ENCODE peak calls at places on chromosome 16, in seven cellular contexts. E is heart right ventricle, R is left kidney, S is kidney glomerular epithelial cell, P is posterior vena cava, I is ovary, A is NCI-H460. B is an unnamed sample.
A peak's percentile ranks its signal among the peaks of the same experiment; 100 is the strongest.

GRCh38 chr16:68309798-68310197 is 948 bp downstream of the SLC7A6OS start:
- DNase-seq in S (no peak), I (no peak), A (no peak), R (no peak), P (no peak), E (no peak), B (no peak)

GRCh38 chr16:81778861-81779539 is at the start of gene PLCG2:
- DNase-seq in I (peak; percentile 21), E (peak; percentile 66), S (peak; percentile 28), A (peak; percentile 48), R (peak; percentile 86), P (peak; percentile 93), B (no peak)

GRCh38 chr16:89072216-89073130 is 21.2 kb upstream of the ACSF3 start:
- DNase-seq in A (no peak), E (peak; percentile 44), S (no peak), R (peak; percentile 89), P (no peak), I (no peak), B (no peak)

GRCh38 chr16:85190572-85190971 is 78.3 kb upstream of the CIBAR2 start:
- DNase-seq in S (no peak), R (no peak), A (no peak), I (no peak), P (peak; percentile 55), E (no peak), B (no peak)

GRCh38 chr16:29023279-29024278 is 38.7 kb downstream of the LAT start:
- DNase-seq in I (no peak), E (no peak), P (peak; percentile 70), S (peak; percentile 2), R (no peak), A (no peak), B (no peak)

GRCh38 chr16:118857-119256 is 19.6 kb downstream of the NPRL3 start:
- DNase-seq in R (no peak), A (no peak), P (no peak), S (no peak), E (no peak), I (no peak), B (no peak)

GRCh38 chr16:88516666-88517065 is 53.5 kb upstream of the ZC3H18 start:
- DNase-seq in E (no peak), A (no peak), S (no peak), R (no peak), I (no peak), P (no peak), B (no peak)

GRCh38 chr16:83400234-83400633 is 407.5 kb upstream of the HSBP1 start:
- DNase-seq in I (no peak), S (no peak), E (no peak), R (peak; percentile 59), A (no peak), P (no peak), B (no peak)

GRCh38 chr16:80700558-80700957 is 103.8 kb downstream of the CDYL2 start:
- DNase-seq in E (no peak), S (no peak), R (no peak), A (no peak), I (no peak), P (no peak), B (no peak)

GRCh38 chr16:9183682-9184353 is 92.4 kb downstream of the HAPSTR1 start:
- DNase-seq in S (no peak), R (no peak), A (no peak), I (no peak), E (no peak), P (no peak), B (no peak)

GRCh38 chr16:84689126-84689525 is 10.7 kb upstream of the USP10 start:
- DNase-seq in P (no peak), S (peak; percentile 53), A (no peak), I (no peak), E (no peak), R (peak; percentile 92), B (no peak)

GRCh38 chr16:8631818-8632217 is 10.3 kb downstream of the METTL22 start:
- DNase-seq in S (no peak), R (no peak), P (peak; percentile 75), A (no peak), E (no peak), I (no peak), B (no peak)

GRCh38 chr16:10558746-10559641 is 21.4 kb downstream of the EMP2 start:
- DNase-seq in R (no peak), S (no peak), I (peak; percentile 70), P (peak; percentile 92), A (no peak), E (peak; percentile 75), B (no peak)

GRCh38 chr16:85400305-85401205 is 212.6 kb upstream of the GSE1 start:
- DNase-seq in I (no peak), A (no peak), R (no peak), S (no peak), E (no peak), P (peak; percentile 68), B (no peak)

GRCh38 chr16:47565454-47565853 is 104.3 kb downstream of the PHKB start:
- DNase-seq in E (peak; percentile 55), I (no peak), R (no peak), P (peak; percentile 88), S (no peak), A (no peak), B (no peak)

GRCh38 chr16:85049864-85050263 is 22.3 kb downstream of the KIAA0513 start:
- DNase-seq in P (no peak), E (no peak), S (no peak), R (no peak), I (no peak), A (no peak), B (no peak)

GRCh38 chr16:30184430-30185140 is 1.2 kb downstream of the CORO1A start:
- DNase-seq in S (no peak), I (peak; percentile 21), P (peak; percentile 80), A (no peak), E (peak; percentile 11), R (peak; percentile 30), B (no peak)

GRCh38 chr16:74030000-74030399 is 266.6 kb upstream of the PSMD7 start:
- DNase-seq in E (no peak), I (no peak), S (no peak), P (no peak), A (no peak), R (no peak), B (no peak)

GRCh38 chr16:30472328-30472942 is at the start of gene ITGAL:
- DNase-seq in R (no peak), E (peak; percentile 19), P (peak; percentile 88), I (peak; percentile 19), A (no peak), S (no peak), B (no peak)

GRCh38 chr16:24069036-24069590 is 187.0 kb upstream of the CACNG3 start:
- DNase-seq in R (no peak), I (no peak), E (no peak), A (no peak), S (no peak), P (no peak), B (no peak)

GRCh38 chr16:23348579-23349469 is 46.7 kb downstream of the SCNN1B start:
- DNase-seq in R (peak; percentile 16), S (no peak), P (peak; percentile 62), I (no peak), A (no peak), E (no peak), B (no peak)

GRCh38 chr16:85238233-85238647 is 126.0 kb upstream of the CIBAR2 start:
- DNase-seq in A (no peak), I (peak; percentile 96), S (no peak), P (peak; percentile 93), E (peak; percentile 36), R (peak; percentile 88), B (no peak)

GRCh38 chr16:6218855-6219254 is 1113.8 kb upstream of the RBFOX1 start:
- DNase-seq in A (no peak), R (no peak), P (no peak), E (no peak), I (no peak), S (no peak), B (no peak)

GRCh38 chr16:23365602-23366240 is 63.6 kb downstream of the SCNN1B start:
- DNase-seq in R (peak; percentile 36), A (no peak), S (no peak), E (no peak), P (no peak), I (no peak), B (no peak)

GRCh38 chr16:27703121-27703520 is 153.2 kb downstream of the KATNIP start:
- DNase-seq in E (no peak), A (no peak), I (no peak), S (no peak), R (peak; percentile 61), P (no peak), B (no peak)

GRCh38 chr16:49639739-49640388 is 216.0 kb downstream of the ZNF423 start:
- DNase-seq in A (no peak), E (peak; percentile 75), S (peak; percentile 59), R (peak; percentile 98), I (peak; percentile 82), P (peak; percentile 90), B (no peak)

B was measured in omental fat pad.